ENCODE peak calls at places on chromosomes 12 and 14, in eight cellular contexts. Z is stimulated activated CD4-positive, alpha-beta T cell treated with anti-CD3 and anti-CD28 coated beads, Interleukin-4, amount 100 ng/mL, for 24 hours; W is NCI-H1694; B is GM12865; H is nephron progenitor cell; V is central memory CD4-positive, alpha-beta T cell; G is astrocyte of the spinal cord; M is T follicular helper cell. R is an unnamed sample.

GRCh38 chr12:113092478-113093408 is 36.2 kb downstream of the DTX1 start:
- DNase-seq in G (no peak), W (no peak), M (no peak), H (peak), B (peak), Z (no peak), V (no peak), R (no peak)

GRCh38 chr12:104764225-104765073 is 193.6 kb downstream of the SLC41A2 start:
- DNase-seq in W (no peak), M (no peak), B (peak), H (no peak), G (no peak), Z (no peak), V (peak), R (no peak)

GRCh38 chr14:100102156-100102785 is 37.0 kb downstream of the EVL start:
- DNase-seq in V (no peak), H (no peak), Z (no peak), W (no peak), M (no peak), B (no peak), G (no peak), R (no peak)

GRCh38 chr14:61019537-61019936 is 38.5 kb downstream of the SLC38A6 start:
- DNase-seq in G (no peak), V (no peak), W (no peak), H (no peak), M (no peak), B (no peak), Z (no peak), R (no peak)

GRCh38 chr12:78726854-78727253 is 137.7 kb upstream of the SYT1 start:
- DNase-seq in W (no peak), Z (no peak), H (no peak), V (no peak), B (no peak), G (no peak), M (no peak), R (no peak)

GRCh38 chr14:24081739-24082204 is 10.4 kb downstream of the CPNE6 start:
- DNase-seq in H (no peak), B (no peak), M (no peak), V (no peak), W (no peak), Z (no peak), G (no peak), R (no peak)

GRCh38 chr14:52279405-52279804 is 11.9 kb downstream of the PTGDR start:
- DNase-seq in V (no peak), M (no peak), B (no peak), Z (no peak), G (peak), W (no peak), H (no peak), R (no peak)

GRCh38 chr14:50739186-50739585 is 71.1 kb upstream of the SAV1 start:
- DNase-seq in B (no peak), W (no peak), Z (no peak), V (no peak), G (no peak), H (no peak), M (no peak), R (no peak)

GRCh38 chr12:50690923-50691322 is 73.0 kb upstream of the ATF1 start:
- DNase-seq in B (no peak), Z (no peak), H (no peak), G (peak), W (no peak), V (no peak), M (no peak), R (peak)

GRCh38 chr14:100019156-100019882 is 45.9 kb upstream of the EVL start:
- DNase-seq in Z (no peak), M (no peak), H (peak), W (peak), G (peak), B (no peak), V (no peak), R (no peak)

GRCh38 chr14:76576047-76576741 is 185.1 kb upstream of the VASH1 start:
- DNase-seq in M (no peak), H (no peak), G (no peak), V (no peak), W (no peak), B (no peak), Z (no peak), R (peak)